ENCODE peak calls at places on chromosomes 3 and 15, in eight cellular contexts. Y is body of pancreas; K is dorsolateral prefrontal cortex; Q is right lobe of liver; Z is right cardiac atrium; O is CD8-positive, alpha-beta memory T cell; S is hepatocyte; E is psoas muscle. T is an unnamed sample.

GRCh38 chr3:192545346-192545745 is 182.0 kb downstream of the FGF12 start:
- DNase-seq in Y (no peak), K (no peak), Q (no peak), Z (no peak), O (no peak), S (no peak), E (no peak), T (no peak)

GRCh38 chr3:19155375-19155774 is 7.1 kb downstream of the KCNH8 start:
- DNase-seq in Y (no peak), K (no peak), Q (no peak), Z (no peak), O (no peak), S (no peak), E (no peak), T (no peak)

GRCh38 chr15:51244366-51244977 is 93.9 kb downstream of the CYP19A1 start:
- DNase-seq in Y (no peak), K (no peak), Q (no peak), Z (no peak), O (no peak), S (no peak), E (no peak), T (no peak)

GRCh38 chr3:127226946-127227842 is 34.3 kb downstream of the PRR23E start:
- DNase-seq in Y (no peak), K (no peak), Q (no peak), Z (no peak), O (no peak), S (peak), E (no peak), T (peak)

GRCh38 chr15:49847937-49848823 is 227.3 kb downstream of the DTWD1 start:
- DNase-seq in Y (no peak), K (no peak), Q (no peak), Z (no peak), O (no peak), S (no peak), E (no peak), T (no peak)

GRCh38 chr15:47750740-47751262 is 33.5 kb downstream of the SEMA6D start:
- DNase-seq in Y (no peak), K (no peak), Q (no peak), Z (no peak), O (no peak), S (no peak), E (no peak), T (no peak)

GRCh38 chr3:124097362-124098120 is 105.6 kb upstream of the ROPN1 start:
- DNase-seq in Y (no peak), K (no peak), Q (no peak), Z (no peak), O (no peak), S (no peak), E (no peak), T (no peak)

GRCh38 chr3:58173670-58174472 is 36.9 kb downstream of the DNASE1L3 start:
- DNase-seq in Y (peak), K (no peak), Q (peak), Z (peak), O (no peak), S (peak), E (no peak), T (peak)

DNA sequence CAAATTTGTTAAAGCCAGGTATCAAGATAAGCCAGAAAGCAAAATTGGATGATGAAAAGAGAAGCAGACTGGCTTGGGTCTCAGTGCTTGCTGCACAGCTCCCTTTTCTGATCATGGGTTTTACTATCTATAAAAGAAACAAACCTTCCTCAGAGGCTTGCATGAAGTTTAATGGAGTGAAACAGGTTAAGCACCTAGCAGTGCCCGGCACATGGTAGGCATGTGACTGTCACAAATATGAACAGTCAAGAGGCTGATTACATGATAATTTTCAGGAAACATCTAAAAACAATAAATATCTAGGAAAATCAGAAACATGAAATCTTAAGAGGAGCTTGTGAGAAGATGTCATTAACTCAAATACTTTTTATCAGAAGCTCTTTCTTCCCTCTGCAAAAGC is 519.2 kb downstream of the EPHB1 start:
- DNase-seq in Y (no peak), K (no peak), Q (no peak), Z (no peak), O (no peak), S (no peak), E (no peak), T (no peak)
- H3K27ac ChIP-seq in Y (no peak), K (no peak), Q (no peak), Z (no peak), O (no peak), S (no peak), E (no peak), T (no peak)

DNA sequence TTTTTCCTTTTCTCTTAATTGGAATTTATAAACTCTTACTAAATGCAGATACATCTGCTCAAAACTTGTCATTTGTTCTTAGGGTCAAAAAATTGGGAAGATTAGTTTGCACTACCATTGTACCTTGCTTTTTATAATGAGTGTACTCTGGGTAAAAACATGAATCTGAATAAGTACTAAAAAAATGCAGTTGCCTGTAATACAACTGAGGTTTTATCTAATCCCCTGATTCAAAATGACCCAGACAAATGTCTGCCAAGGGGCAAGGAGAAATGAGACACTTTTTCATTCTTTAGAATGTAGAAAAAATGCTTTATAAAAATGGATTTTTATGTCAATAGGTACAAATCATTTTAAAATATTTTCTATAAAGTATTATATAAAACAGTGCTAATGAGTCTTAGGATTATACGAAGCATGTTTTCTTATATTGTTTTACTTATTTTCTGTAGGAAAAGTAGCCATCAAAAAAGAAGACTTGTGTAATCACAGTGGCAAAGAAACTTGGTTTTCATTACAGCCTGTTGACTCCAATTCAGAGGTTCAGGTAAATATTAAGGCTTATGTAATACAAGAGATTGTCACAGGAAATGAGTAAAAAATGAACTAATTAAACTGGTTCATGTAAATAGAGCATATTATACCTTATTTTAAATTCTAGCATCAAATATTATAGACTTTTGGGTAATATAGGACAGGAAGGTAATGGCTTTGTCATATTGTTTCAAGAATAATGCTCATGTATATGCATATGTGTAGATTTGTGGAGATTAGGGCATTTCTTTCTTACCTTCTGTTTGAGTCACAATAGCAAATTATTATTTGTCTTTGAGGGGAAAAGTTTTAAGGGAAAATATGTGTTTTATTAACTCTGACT is 42.7 kb downstream of the RASA2 start:
- DNase-seq in Y (no peak), K (no peak), Q (no peak), Z (no peak), O (no peak), S (no peak), E (no peak), T (no peak)
- H3K4me3 ChIP-seq in Y (no peak), K (no peak), Q (no peak), Z (peak), O (peak), S (no peak), E (no peak), T (peak)

DNA sequence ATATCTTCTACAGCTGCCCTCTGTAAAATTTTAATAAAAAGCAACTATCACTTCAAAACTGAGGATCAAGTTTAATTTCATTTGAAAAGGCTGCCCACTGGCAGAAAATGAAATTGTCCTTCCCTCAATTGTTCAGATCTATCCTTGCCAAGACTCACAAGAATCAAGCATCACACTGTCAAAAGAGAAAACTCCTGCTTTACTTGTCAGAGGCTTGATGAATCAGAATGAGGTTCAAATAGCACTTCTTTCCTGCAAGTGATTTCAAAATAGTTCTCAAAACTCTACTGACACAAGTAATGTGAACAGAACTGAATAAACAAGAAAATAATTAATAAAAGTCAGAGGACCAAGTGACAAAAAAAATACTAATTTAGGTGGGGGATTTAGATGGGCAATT is 70.6 kb downstream of the GOLIM4 start:
- DNase-seq in Y (no peak), K (no peak), Q (no peak), Z (no peak), O (no peak), S (no peak), E (no peak), T (no peak)
- H3K27ac ChIP-seq in Y (no peak), K (no peak), Q (no peak), Z (no peak), O (no peak), S (no peak), E (peak), T (no peak)

GRCh38 chr15:66702035-66702769 is at the start of gene SMAD6:
- DNase-seq in Y (peak), K (peak), Q (peak), Z (peak), O (peak), S (peak), E (peak), T (peak)

GRCh38 chr15:66704783-66705113 is 2.7 kb downstream of the SMAD6 start:
- DNase-seq in Y (peak), K (no peak), Q (no peak), Z (no peak), O (no peak), S (peak), E (no peak), T (no peak)

GRCh38 chr15:66704019-66704782 is 2.2 kb downstream of the SMAD6 start:
- DNase-seq in Y (peak), K (no peak), Q (no peak), Z (peak), O (no peak), S (no peak), E (no peak), T (peak)

GRCh38 chr15:66702770-66703539 is 919 bp downstream of the SMAD6 start:
- DNase-seq in Y (peak), K (no peak), Q (peak), Z (peak), O (no peak), S (peak), E (peak), T (peak)

DNA sequence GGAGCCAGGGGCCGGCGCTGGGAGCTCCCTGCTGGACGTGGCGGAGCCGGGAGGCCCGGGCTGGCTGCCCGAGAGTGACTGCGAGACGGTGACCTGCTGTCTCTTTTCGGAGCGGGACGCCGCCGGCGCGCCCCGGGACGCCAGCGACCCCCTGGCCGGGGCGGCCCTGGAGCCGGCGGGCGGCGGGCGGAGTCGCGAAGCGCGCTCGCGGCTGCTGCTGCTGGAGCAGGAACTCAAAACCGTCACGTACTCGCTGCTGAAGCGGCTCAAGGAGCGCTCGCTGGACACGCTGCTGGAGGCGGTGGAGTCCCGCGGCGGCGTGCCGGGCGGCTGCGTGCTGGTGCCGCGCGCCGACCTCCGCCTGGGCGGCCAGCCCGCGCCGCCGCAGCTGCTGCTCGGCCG is 1.5 kb downstream of the SMAD6 start:
- DNase-seq in Y (peak), K (no peak), Q (peak), Z (peak), O (no peak), S (peak), E (peak), T (peak)
- H3K4me3 ChIP-seq in Y (no peak), K (peak), Q (peak), Z (peak), O (no peak), S (peak), E (peak), T (no peak)

DNA sequence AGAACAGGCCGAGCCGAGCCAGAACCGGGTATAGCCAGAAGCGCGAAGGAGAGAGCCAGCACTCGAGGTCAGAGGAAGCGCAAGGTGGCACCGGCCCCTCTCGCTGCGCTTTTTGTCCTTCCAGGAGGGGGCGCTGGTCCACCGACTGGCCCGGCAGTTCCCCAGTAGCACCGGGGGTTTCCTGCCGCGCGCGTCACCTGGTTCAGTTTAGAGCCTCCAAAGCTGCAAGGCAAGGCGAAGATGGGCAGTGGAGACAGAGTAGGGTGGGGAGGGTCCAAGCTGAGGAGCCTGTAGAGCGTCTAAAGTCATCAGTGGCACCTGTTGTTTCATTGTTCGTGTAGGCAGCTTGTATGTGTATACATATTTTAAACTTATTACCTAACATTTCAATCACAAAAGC is 7.6 kb upstream of the NR2E3 start:
- DNase-seq in Y (peak), K (no peak), Q (no peak), Z (no peak), O (no peak), S (no peak), E (no peak), T (no peak)
- H3K27ac ChIP-seq in Y (no peak), K (no peak), Q (no peak), Z (no peak), O (no peak), S (no peak), E (no peak), T (no peak)

GRCh38 chr15:60183366-60183765 is 179.3 kb downstream of the FOXB1 start:
- DNase-seq in Y (no peak), K (no peak), Q (no peak), Z (no peak), O (no peak), S (no peak), E (no peak), T (no peak)
- H3K4me3 ChIP-seq in Y (no peak), K (no peak), Q (no peak), Z (no peak), O (no peak), S (no peak), E (no peak), T (no peak)

GRCh38 chr3:116815831-116816588 is 106.4 kb downstream of the TUSC7 start:
- DNase-seq in Y (no peak), K (no peak), Q (no peak), Z (no peak), O (no peak), S (peak), E (no peak), T (no peak)
- H3K27ac ChIP-seq in Y (no peak), K (no peak), Q (no peak), Z (no peak), O (no peak), S (no peak), E (no peak), T (no peak)

DNA sequence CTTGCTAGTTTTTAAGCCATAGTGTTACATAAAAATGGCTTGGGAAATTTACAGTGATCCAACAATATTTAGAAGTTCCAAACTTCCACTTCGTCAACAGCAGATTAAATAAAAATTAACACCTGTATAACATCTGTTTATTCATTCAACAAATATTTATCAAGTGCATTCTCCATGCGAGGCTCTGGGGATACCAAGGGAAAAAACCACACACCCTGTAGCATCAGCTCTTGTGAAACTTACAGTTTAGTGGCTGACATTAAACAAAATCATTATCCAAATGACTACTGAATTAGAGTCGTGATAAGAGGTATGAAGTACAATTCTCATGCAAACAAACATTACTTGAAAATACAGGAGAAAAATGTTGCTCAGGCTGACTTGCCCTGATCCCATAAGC is 122.9 kb downstream of the DLG1 start:
- DNase-seq in Y (no peak), K (no peak), Q (no peak), Z (no peak), O (no peak), S (no peak), E (no peak), T (no peak)
- H3K4me3 ChIP-seq in Y (no peak), K (no peak), Q (no peak), Z (no peak), O (no peak), S (no peak), E (no peak), T (no peak)

DNA sequence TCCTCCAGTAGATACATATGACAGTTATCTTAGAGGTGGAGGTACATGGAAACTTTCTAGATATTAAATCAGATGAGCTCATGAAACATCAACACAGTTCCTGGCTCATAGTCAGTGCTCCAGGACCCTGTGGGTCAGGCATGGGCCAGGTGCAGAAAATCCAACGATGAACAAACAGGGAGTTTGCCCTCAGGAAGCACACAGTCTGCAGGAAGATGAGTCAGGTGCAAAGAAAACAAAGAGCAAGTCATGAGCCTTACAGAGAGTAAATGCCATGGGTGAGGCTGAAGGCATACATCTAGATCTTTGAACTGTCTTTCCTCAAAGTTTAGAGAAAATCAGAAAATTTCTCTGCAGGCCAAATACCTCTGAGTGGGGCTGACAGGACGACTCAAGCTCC is 184.2 kb upstream of the TPM1 start:
- DNase-seq in Y (no peak), K (no peak), Q (no peak), Z (no peak), O (no peak), S (no peak), E (no peak), T (no peak)
- H3K27ac ChIP-seq in Y (no peak), K (no peak), Q (no peak), Z (no peak), O (no peak), S (no peak), E (no peak), T (no peak)

T was measured in naive thymus-derived CD4-positive, alpha-beta T cell.